ENCODE peak calls at places on chromosomes 12 and 14, in nine cellular contexts. A is Panc1, F is Calu3, D is GM20000, G is choroid plexus epithelial cell, U is astrocyte of the spinal cord, N is lower lobe of right lung, L is A549, P is colonic mucosa. K is an unnamed sample.

GRCh38 chr14:102889615-102890014 is 32.8 kb upstream of the AMN start:
- DNase-seq in P (no peak), L (no peak), G (no peak), U (no peak), F (no peak), A (no peak), N (no peak), D (no peak), K (no peak)

GRCh38 chr12:31236998-31237637 is 88.8 kb downstream of the SINHCAF start:
- DNase-seq in N (peak), F (no peak), L (no peak), A (no peak), G (no peak), P (peak), U (no peak), D (no peak), K (no peak)

GRCh38 chr14:68594737-68595380 is 198.0 kb downstream of the ZFP36L1 start:
- DNase-seq in A (no peak), F (no peak), L (no peak), U (no peak), N (no peak), G (no peak), D (no peak), P (no peak), K (no peak)

GRCh38 chr12:95995238-95996031 is 709 bp downstream of the HAL start:
- DNase-seq in N (peak), G (no peak), P (no peak), U (no peak), L (no peak), F (no peak), A (no peak), D (no peak), K (no peak)

GRCh38 chr12:65585648-65586420 is 238.4 kb upstream of the HMGA2 start:
- DNase-seq in F (no peak), P (no peak), N (no peak), L (no peak), G (no peak), U (no peak), D (no peak), A (no peak), K (no peak)

GRCh38 chr14:79150226-79150625 is 980.1 kb downstream of the NRXN3 start:
- DNase-seq in G (no peak), U (no peak), P (no peak), F (no peak), L (no peak), A (no peak), N (no peak), D (no peak), K (no peak)

GRCh38 chr12:13097526-13097925 is 5.9 kb downstream of the GSG1 start:
- DNase-seq in N (peak), L (no peak), U (no peak), P (no peak), F (no peak), D (no peak), A (no peak), G (no peak), K (no peak)

GRCh38 chr14:99041141-99041819 is 230.7 kb downstream of the BCL11B start:
- DNase-seq in A (no peak), N (no peak), F (no peak), L (no peak), U (no peak), D (no peak), P (no peak), G (no peak), K (no peak)

GRCh38 chr14:104306450-104307040 is 168.2 kb downstream of the KIF26A start:
- DNase-seq in G (no peak), D (no peak), P (no peak), L (no peak), A (no peak), N (peak), F (no peak), U (no peak), K (no peak)

GRCh38 chr14:99273025-99273723 is 1.2 kb upstream of the BCL11B start:
- DNase-seq in A (no peak), D (peak), F (peak), L (peak), U (no peak), N (no peak), P (peak), G (no peak), K (no peak)

GRCh38 chr12:30840715-30841114 is 85.8 kb upstream of the TSPAN11 start:
- DNase-seq in D (no peak), P (no peak), F (no peak), U (no peak), L (no peak), A (no peak), N (no peak), G (no peak), K (no peak)

GRCh38 chr12:8420506-8420905 is 35.3 kb upstream of the CLEC6A start:
- DNase-seq in L (no peak), A (no peak), G (no peak), U (no peak), F (no peak), D (no peak), N (no peak), P (no peak), K (no peak)

GRCh38 chr14:60649815-60650381 is 621 bp upstream of the SIX1 start:
- DNase-seq in P (no peak), F (no peak), U (peak), A (no peak), G (peak), D (peak), L (no peak), N (no peak), K (no peak)

GRCh38 chr12:78194448-78194847 is 363.8 kb downstream of the NAV3 start:
- DNase-seq in G (peak), P (no peak), L (no peak), A (no peak), U (peak), D (no peak), N (no peak), F (no peak), K (no peak)

GRCh38 chr12:53820503-53820902 is 68.7 kb upstream of the CISTR start:
- DNase-seq in F (no peak), A (no peak), P (no peak), L (peak), N (no peak), D (no peak), U (no peak), G (peak), K (no peak)

GRCh38 chr14:51396222-51396815 is 156.3 kb downstream of the TMX1 start:
- DNase-seq in D (no peak), L (peak), N (no peak), F (peak), P (no peak), G (peak), U (peak), A (peak), K (no peak)

GRCh38 chr12:4891866-4892265 is 17.8 kb upstream of the KCNA1 start:
- DNase-seq in D (no peak), N (no peak), A (no peak), P (no peak), U (no peak), L (no peak), G (no peak), F (no peak), K (no peak)

GRCh38 chr12:132196038-132196872 is 52.0 kb downstream of the NOC4L start:
- DNase-seq in D (no peak), F (no peak), G (peak), N (no peak), U (peak), A (no peak), P (no peak), L (no peak), K (no peak)

GRCh38 chr14:74140374-74140850 is 55.7 kb downstream of the LIN52 start:
- DNase-seq in A (no peak), L (no peak), G (peak), F (no peak), N (peak), D (no peak), U (no peak), P (peak), K (no peak)

DNA sequence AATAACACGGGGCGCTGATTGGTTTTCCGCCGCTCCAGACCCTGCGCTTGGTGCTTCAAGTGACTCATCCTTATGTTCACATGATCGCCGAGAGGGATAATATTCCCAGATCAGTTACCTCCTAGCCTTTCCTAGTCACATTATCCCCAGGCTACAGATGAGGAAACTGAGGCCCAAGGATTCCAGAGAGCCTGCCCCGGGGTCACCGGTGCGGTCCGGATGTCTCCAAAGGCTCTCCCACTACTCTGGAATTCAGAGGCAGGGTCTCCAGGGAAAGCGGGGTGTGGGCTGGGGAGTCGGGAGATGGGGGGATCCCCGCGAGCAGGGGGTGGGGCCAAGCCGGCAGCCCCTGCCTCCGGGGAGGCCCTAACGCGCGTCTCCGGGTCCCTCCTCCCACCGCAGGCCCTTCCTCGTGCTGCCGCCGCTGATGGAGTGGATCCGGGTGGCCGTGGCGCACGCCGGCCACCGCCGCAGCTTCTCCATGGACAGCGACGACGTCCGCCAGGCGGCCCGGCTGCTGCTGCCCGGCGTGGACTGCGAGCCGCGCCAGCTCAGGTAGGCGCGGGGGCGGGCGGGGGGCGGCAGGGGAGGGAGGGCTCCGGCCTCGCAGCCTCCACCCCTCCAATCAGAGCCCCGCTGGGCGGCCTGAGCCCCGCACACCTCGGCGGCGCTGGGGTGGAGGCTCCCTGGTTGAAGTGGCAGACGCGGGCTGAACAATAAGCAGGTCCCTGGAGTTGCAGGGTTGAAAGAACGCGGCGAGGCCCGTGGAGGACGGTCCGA is 104.7 kb upstream of the PWP1 start:
- DNase-seq in N (no peak), D (no peak), P (no peak), G (peak), A (no peak), F (no peak), U (no peak), L (no peak), K (no peak)
- TF ChIP-seq CTCF in N (no peak), D (no peak), P (no peak), G (no peak), A (no peak), F (no peak), U (no peak), L (no peak), K (no peak)

GRCh38 chr14:21723431-21724045 is 49.9 kb upstream of the OR4E1 start:
- DNase-seq in G (peak), U (no peak), A (no peak), D (peak), F (peak), L (peak), P (peak), N (no peak), K (no peak)
- TF ChIP-seq CTCF in G (peak), U (peak), A (peak), D (no peak), F (no peak), L (peak), P (no peak), N (no peak), K (no peak)

DNA sequence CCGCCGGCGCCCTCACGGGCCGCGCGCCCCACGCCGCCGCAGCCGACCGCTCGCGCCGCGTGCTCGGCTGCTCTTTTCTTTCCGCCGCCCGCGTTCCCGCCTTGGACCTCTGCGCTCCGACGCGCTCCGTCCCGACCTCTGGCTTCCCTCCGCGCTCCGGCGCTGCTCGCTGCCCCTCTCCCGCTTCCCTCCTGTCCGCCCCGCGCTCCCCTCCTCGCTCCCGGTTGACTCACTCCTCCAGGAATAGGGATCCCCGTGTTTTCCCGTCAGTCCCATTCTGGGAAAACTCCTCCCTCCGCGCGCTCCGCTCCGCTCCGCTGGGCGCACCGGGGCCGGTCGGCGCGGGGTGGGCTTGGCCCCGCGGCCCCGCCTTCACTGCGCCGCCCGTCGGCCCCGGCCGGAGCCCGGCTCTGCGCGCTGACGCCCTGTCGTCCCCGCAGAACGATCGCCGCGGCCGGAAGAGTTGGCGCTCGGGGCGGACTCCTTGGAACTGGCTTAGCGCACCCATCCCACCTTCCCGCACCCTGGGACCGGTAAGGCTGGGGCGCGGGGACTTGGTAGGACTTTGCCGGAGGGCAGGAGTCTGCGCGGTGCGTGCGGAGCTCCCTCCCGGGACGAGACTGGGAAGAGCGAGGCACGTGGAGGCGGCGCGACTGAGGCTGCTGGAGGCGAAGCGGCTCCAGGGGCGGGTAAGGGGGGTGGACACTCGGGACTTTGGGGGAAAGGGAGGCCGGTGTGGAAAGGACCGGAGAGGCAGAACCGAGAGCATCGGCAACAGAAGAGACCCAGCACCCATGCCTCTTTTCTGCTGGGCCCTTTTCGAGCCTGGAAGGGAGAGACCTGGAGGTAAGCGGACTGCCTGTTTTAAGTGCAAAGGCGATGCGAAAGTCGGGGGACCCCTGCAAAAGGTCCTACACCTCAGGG is 573 bp downstream of the TEAD4 start:
- DNase-seq in A (no peak), P (peak), U (peak), D (peak), G (peak), N (peak), L (peak), F (peak), K (no peak)
- TF ChIP-seq CTCF in A (no peak), P (no peak), U (no peak), D (no peak), G (no peak), N (no peak), L (no peak), F (no peak), K (no peak)

GRCh38 chr12:111268738-111269572 is 99.9 kb downstream of the PHETA1 start:
- DNase-seq in L (no peak), P (no peak), D (peak), A (no peak), N (no peak), U (no peak), F (peak), G (peak), K (no peak)

GRCh38 chr12:111269688-111270087 is 99.2 kb downstream of the PHETA1 start:
- DNase-seq in U (no peak), P (no peak), N (no peak), A (no peak), G (no peak), L (no peak), F (no peak), D (no peak), K (no peak)

GRCh38 chr12:111270773-111271172 is 98.1 kb downstream of the PHETA1 start:
- DNase-seq in U (no peak), F (peak), A (no peak), N (no peak), G (no peak), L (peak), P (no peak), D (no peak), K (no peak)

GRCh38 chr12:111270128-111270651 is 98.7 kb downstream of the PHETA1 start:
- DNase-seq in U (no peak), L (no peak), A (no peak), D (no peak), N (no peak), P (no peak), G (no peak), F (no peak), K (no peak)

GRCh38 chr12:111271674-111272418 is 97.0 kb downstream of the PHETA1 start:
- DNase-seq in G (peak), L (no peak), F (no peak), A (no peak), D (no peak), P (no peak), U (no peak), N (no peak), K (no peak)
- TF ChIP-seq CTCF in G (peak), L (peak), F (no peak), A (peak), D (no peak), P (no peak), U (peak), N (no peak), K (peak)

K was measured in CD14-positive monocyte.